ENCODE peak calls at places on chromosomes 2 and 18, in five cellular contexts. O, V, N, T and C are unnamed samples.

GRCh38 chr2:234960091-234961088 is 8.6 kb downstream of the SH3BP4 start:
- DNase-seq in O (no peak), V (no peak), N (no peak), T (no peak), C (no peak)

GRCh38 chr18:46768166-46768921 is 11.5 kb upstream of the ST8SIA5 start:
- DNase-seq in O (no peak), V (no peak), N (no peak), T (no peak), C (no peak)

GRCh38 chr18:24862225-24862893 is 401.9 kb downstream of the HRH4 start:
- DNase-seq in O (no peak), V (peak), N (no peak), T (no peak), C (no peak)

GRCh38 chr2:218074031-218074430 is 5.0 kb downstream of the RUFY4 start:
- DNase-seq in O (peak), V (peak), N (peak), T (no peak), C (peak)

GRCh38 chr18:25261768-25262167 is 90.2 kb downstream of the ZNF521 start:
- DNase-seq in O (no peak), V (no peak), N (no peak), T (no peak), C (no peak)

GRCh38 chr2:196131949-196132925 is 39.1 kb downstream of the STK17B start:
- DNase-seq in O (no peak), V (peak), N (no peak), T (no peak), C (no peak)

GRCh38 chr18:10297079-10297478 is 157.4 kb upstream of the APCDD1 start:
- DNase-seq in O (no peak), V (no peak), N (no peak), T (no peak), C (no peak)

GRCh38 chr2:143451622-143452021 is 322.4 kb downstream of the ARHGAP15 start:
- DNase-seq in O (peak), V (no peak), N (peak), T (no peak), C (no peak)

GRCh38 chr2:191151315-191151698 is 513 bp upstream of the STAT4 start:
- DNase-seq in O (no peak), V (peak), N (no peak), T (no peak), C (no peak)

GRCh38 chr2:239935789-239936758 is 89.1 kb downstream of the NDUFA10 start:
- DNase-seq in O (no peak), V (peak), N (no peak), T (no peak), C (peak)

GRCh38 chr2:239937866-239938640 is 87.1 kb downstream of the NDUFA10 start:
- DNase-seq in O (no peak), V (peak), N (no peak), T (no peak), C (no peak)

GRCh38 chr2:239936838-239937581 is 88.1 kb downstream of the NDUFA10 start:
- DNase-seq in O (no peak), V (peak), N (no peak), T (no peak), C (no peak)

GRCh38 chr2:239932881-239933735 is 92.0 kb downstream of the NDUFA10 start:
- DNase-seq in O (no peak), V (peak), N (no peak), T (no peak), C (no peak)

DNA sequence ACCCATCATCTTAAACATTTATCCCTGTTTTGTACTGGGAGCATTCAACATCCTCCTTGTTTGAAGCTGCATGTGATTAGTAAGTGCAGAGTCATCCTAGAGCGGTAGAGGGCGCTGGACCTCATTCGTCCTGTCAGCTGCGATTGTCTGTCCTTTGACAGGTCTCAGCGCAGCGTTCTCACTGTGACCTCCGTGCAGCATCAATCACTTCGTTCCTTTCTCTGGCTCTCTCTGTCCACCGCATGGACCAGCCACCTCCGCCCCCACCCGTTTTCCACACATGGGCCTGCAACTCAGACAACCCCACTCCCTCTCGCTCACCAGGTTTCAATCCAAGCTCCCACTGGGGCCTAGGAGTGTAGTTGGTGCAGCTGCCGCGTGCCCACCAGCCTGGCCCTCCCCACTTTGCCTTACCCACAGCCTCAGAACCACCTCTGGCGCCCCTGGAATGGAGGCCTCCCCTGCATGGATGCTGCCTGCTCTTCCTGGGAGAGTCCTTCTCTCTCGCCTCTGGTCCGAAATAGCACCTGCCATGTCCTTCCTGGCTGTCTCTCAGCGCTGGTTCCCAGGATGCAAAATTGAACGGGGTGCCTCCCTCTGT is 90.5 kb downstream of the NDUFA10 start:
- DNase-seq in O (peak), V (peak), N (peak), T (no peak), C (peak)
- TF ChIP-seq ESRRA in O (no peak), V (no peak), N (no peak), T (no peak), C (no peak)

DNA sequence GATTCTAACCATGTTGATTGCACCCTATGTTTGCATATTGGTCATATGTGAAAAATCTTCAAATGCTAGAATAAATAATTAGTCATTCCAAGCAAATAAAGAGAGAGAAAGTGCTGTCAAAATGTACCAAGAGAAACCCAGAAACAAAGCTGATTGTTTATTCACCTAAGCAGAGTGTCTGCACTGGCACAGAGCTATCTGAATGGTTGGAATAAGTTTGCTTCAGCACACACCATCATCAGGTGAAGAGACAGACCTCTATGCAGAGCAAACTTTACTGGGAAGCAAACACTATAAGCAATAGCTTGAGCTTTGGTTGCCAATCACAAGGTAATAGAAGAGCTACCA is 25.4 kb downstream of the DSG4 start:
- DNase-seq in O (peak), V (no peak), N (no peak), T (no peak), C (peak)
- TF ChIP-seq ESRRA in O (no peak), V (no peak), N (no peak), T (no peak), C (no peak)

GRCh38 chr2:183093857-183094657 is 15.5 kb downstream of the DUSP19 start:
- DNase-seq in O (no peak), V (no peak), N (no peak), T (peak), C (no peak)

GRCh38 chr2:183091954-183092345 is 13.4 kb downstream of the DUSP19 start:
- DNase-seq in O (no peak), V (no peak), N (no peak), T (no peak), C (no peak)

GRCh38 chr2:183091318-183091953 is 12.9 kb downstream of the DUSP19 start:
- DNase-seq in O (no peak), V (no peak), N (no peak), T (no peak), C (peak)

GRCh38 chr2:183088061-183088460 is 9.5 kb downstream of the DUSP19 start:
- DNase-seq in O (no peak), V (no peak), N (no peak), T (no peak), C (no peak)

DNA sequence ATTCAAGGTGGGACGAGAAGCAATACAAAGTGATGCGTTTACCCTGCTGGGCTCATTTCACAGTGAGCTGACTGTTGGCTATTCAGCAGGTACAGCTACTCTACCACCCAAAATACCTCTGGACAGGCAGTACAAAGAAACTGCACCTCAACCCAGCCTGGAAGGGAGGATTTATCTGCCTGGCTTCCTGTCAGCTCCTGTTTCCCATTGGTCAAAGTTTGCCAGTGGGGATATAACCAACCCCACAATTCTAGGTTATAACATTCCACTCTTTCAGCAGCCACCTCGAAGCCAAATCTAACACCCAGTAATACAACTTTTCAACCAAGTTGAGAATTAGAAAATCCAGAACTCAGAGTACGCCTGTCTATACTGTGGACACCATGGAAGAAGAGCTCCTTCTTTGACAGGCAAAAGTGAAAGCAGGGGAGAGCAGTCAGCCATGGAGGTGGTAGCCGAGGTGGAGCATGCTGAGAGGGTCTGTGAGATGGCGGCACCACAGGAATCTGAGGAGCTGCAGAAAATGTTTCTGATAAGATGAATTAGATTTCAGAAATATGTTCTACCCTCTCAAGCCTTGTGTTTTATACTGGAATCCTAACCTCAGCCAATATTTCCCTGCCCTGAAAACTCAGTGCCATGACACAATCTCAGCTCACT is 10.8 kb downstream of the DUSP19 start:
- DNase-seq in O (no peak), V (no peak), N (peak), T (no peak), C (no peak)
- TF ChIP-seq ESRRA in O (no peak), V (no peak), N (no peak), T (no peak), C (no peak)

GRCh38 chr18:8656226-8656625 is 47.0 kb downstream of the RAB12 start:
- DNase-seq in O (no peak), V (no peak), N (no peak), T (no peak), C (no peak)

GRCh38 chr18:8657050-8657820 is 48.0 kb downstream of the RAB12 start:
- DNase-seq in O (no peak), V (no peak), N (no peak), T (no peak), C (no peak)

GRCh38 chr18:8658858-8659485 is 46.4 kb upstream of the MTCL1 start:
- DNase-seq in O (no peak), V (no peak), N (no peak), T (no peak), C (no peak)

GRCh38 chr18:8659609-8660242 is 45.6 kb upstream of the MTCL1 start:
- DNase-seq in O (no peak), V (no peak), N (peak), T (no peak), C (no peak)

DNA sequence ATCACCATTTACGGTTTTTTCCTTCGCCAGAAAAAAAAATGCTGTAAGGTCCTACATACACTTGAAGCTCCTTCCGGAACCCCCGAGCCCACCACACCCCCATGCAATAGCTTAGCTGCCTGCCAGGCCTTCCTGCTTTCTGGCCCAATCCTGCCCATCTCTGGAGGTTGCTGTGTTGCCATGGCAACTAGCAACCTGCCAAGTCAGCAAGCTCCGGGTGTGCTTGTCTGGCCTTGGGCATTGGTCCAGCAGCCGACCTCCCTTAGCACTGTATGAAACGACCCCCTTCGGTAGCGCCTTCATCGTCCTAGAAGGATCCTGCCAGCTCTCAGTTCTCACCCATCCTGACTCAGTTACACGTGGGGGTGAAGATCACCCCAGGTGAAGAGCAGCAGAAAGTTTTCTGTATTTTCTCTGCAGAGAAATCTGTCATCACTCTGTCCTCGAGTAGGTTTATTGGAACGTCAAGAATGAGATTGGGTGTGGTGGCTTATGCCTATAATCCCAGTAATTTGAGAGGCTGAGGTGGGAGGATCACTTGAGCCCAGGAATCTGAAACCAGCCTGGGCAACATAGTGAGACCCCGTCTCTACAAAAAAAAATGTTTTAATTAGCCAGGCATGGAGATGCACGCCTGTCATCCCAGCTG is 47.4 kb upstream of the MTCL1 start:
- DNase-seq in O (peak), V (no peak), N (no peak), T (no peak), C (no peak)
- TF ChIP-seq ESRRA in O (no peak), V (no peak), N (no peak), T (no peak), C (no peak)

DNA sequence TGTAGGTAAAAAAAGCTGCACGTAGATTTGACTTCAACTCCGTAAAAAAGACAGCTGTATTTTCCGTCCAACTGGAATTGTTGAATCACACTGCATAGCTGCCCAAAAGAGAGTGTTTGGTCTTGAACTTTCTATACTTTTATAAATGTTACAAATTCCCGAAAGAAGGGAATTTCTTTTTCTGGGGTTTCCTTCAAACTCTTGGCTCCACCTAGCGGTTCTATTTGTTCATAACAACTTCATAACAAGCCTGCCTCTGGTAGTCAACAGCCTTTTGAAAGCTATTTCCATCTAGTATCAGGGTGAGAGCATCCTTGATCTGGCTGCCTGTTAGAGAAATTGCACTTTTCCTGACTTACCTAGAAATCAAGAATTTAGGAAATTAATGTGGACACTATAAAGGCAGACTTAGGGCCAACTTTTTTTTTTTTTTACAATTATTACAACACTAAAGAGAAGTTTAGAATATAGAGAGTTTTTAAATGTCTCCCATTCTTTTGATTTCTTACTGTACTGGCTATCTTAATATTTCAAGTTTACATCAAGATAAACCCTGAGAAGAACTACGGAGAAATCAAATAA is 48.1 kb downstream of the TMEM185B start:
- DNase-seq in O (peak), V (no peak), N (peak), T (no peak), C (peak)
- TF ChIP-seq ESRRA in O (no peak), V (no peak), N (no peak), T (no peak), C (no peak)

GRCh38 chr2:230202430-230203109 is 17.2 kb downstream of the SP110 start:
- DNase-seq in O (no peak), V (no peak), N (no peak), T (peak), C (no peak)
- TF ChIP-seq ESRRA in O (no peak), V (no peak), N (no peak), T (no peak), C (no peak)

GRCh38 chr18:9209230-9209629 is 72.6 kb downstream of the ANKRD12 start:
- DNase-seq in O (no peak), V (no peak), N (no peak), T (no peak), C (no peak)
- TF ChIP-seq ESRRA in O (no peak), V (no peak), N (no peak), T (no peak), C (no peak)